ENCODE peak calls at places on chromosome 9, in eight cellular contexts. One of them, this sample, is unnamed.

GRCh38 chr9:116218399-116218798 is 64.8 kb downstream of the PAPPA start:
- DNase-seq in stimulated activated CD8-positive, alpha-beta memory T cell treated with anti-CD3 and anti-CD28 coated beads, Interleukin-4, amount 100 ng/mL, for 48 hours: no peak
- DNase-seq in retina: no peak
- DNase-seq in right atrium auricular region: no peak
- DNase-seq in hypothalamus: no peak
- DNase-seq in uterus: no peak
- DNase-seq in stimulated activated CD4-positive, alpha-beta T cell treated with anti-CD3 and anti-CD28 coated beads, Interleukin-4, amount 100 ng/mL, for 1 hour: no peak
- DNase-seq in adrenal gland: no peak
- DNase-seq in this sample: no peak

GRCh38 chr9:11928871-11929321 is 764.3 kb upstream of the TYRP1 start:
- DNase-seq in adrenal gland: no peak
- DNase-seq in uterus: no peak
- DNase-seq in hypothalamus: no peak
- DNase-seq in right atrium auricular region: no peak
- DNase-seq in retina: no peak
- DNase-seq in stimulated activated CD4-positive, alpha-beta T cell treated with anti-CD3 and anti-CD28 coated beads, Interleukin-4, amount 100 ng/mL, for 1 hour: no peak
- DNase-seq in stimulated activated CD8-positive, alpha-beta memory T cell treated with anti-CD3 and anti-CD28 coated beads, Interleukin-4, amount 100 ng/mL, for 48 hours: no peak
- DNase-seq in this sample: no peak

GRCh38 chr9:132193227-132194110 is 31.6 kb downstream of the NTNG2 start:
- DNase-seq in right atrium auricular region: no peak
- DNase-seq in stimulated activated CD4-positive, alpha-beta T cell treated with anti-CD3 and anti-CD28 coated beads, Interleukin-4, amount 100 ng/mL, for 1 hour: no peak
- DNase-seq in hypothalamus: no peak
- DNase-seq in retina: no peak
- DNase-seq in uterus: no peak
- DNase-seq in adrenal gland: no peak
- DNase-seq in stimulated activated CD8-positive, alpha-beta memory T cell treated with anti-CD3 and anti-CD28 coated beads, Interleukin-4, amount 100 ng/mL, for 48 hours: no peak
- DNase-seq in this sample: no peak

GRCh38 chr9:12719431-12719830 is 26.2 kb downstream of the TYRP1 start:
- DNase-seq in uterus: no peak
- DNase-seq in right atrium auricular region: no peak
- DNase-seq in retina: no peak
- DNase-seq in hypothalamus: no peak
- DNase-seq in stimulated activated CD4-positive, alpha-beta T cell treated with anti-CD3 and anti-CD28 coated beads, Interleukin-4, amount 100 ng/mL, for 1 hour: no peak
- DNase-seq in stimulated activated CD8-positive, alpha-beta memory T cell treated with anti-CD3 and anti-CD28 coated beads, Interleukin-4, amount 100 ng/mL, for 48 hours: no peak
- DNase-seq in adrenal gland: no peak
- DNase-seq in this sample: no peak

GRCh38 chr9:129612123-129612522 is 8.8 kb downstream of the C9orf50 start:
- DNase-seq in adrenal gland: no peak
- DNase-seq in hypothalamus: no peak
- DNase-seq in retina: no peak
- DNase-seq in stimulated activated CD4-positive, alpha-beta T cell treated with anti-CD3 and anti-CD28 coated beads, Interleukin-4, amount 100 ng/mL, for 1 hour: no peak
- DNase-seq in stimulated activated CD8-positive, alpha-beta memory T cell treated with anti-CD3 and anti-CD28 coated beads, Interleukin-4, amount 100 ng/mL, for 48 hours: no peak
- DNase-seq in uterus: no peak
- DNase-seq in right atrium auricular region: no peak
- DNase-seq in this sample: no peak

GRCh38 chr9:98201102-98201501 is 8.7 kb upstream of the CORO2A start:
- DNase-seq in stimulated activated CD4-positive, alpha-beta T cell treated with anti-CD3 and anti-CD28 coated beads, Interleukin-4, amount 100 ng/mL, for 1 hour: no peak
- DNase-seq in stimulated activated CD8-positive, alpha-beta memory T cell treated with anti-CD3 and anti-CD28 coated beads, Interleukin-4, amount 100 ng/mL, for 48 hours: no peak
- DNase-seq in uterus: no peak
- DNase-seq in retina: no peak
- DNase-seq in right atrium auricular region: no peak
- DNase-seq in hypothalamus: no peak
- DNase-seq in adrenal gland: no peak
- DNase-seq in this sample: no peak

GRCh38 chr9:10127867-10128266 is 484.9 kb downstream of the PTPRD start:
- DNase-seq in stimulated activated CD4-positive, alpha-beta T cell treated with anti-CD3 and anti-CD28 coated beads, Interleukin-4, amount 100 ng/mL, for 1 hour: no peak
- DNase-seq in retina: no peak
- DNase-seq in right atrium auricular region: no peak
- DNase-seq in hypothalamus: no peak
- DNase-seq in uterus: no peak
- DNase-seq in stimulated activated CD8-positive, alpha-beta memory T cell treated with anti-CD3 and anti-CD28 coated beads, Interleukin-4, amount 100 ng/mL, for 48 hours: no peak
- DNase-seq in adrenal gland: no peak
- DNase-seq in this sample: no peak

GRCh38 chr9:120383999-120384924 is 195.7 kb downstream of the CDK5RAP2 start:
- DNase-seq in adrenal gland: peak; percentile 37
- DNase-seq in stimulated activated CD8-positive, alpha-beta memory T cell treated with anti-CD3 and anti-CD28 coated beads, Interleukin-4, amount 100 ng/mL, for 48 hours: no peak
- DNase-seq in right atrium auricular region: no peak
- DNase-seq in uterus: no peak
- DNase-seq in retina: peak; percentile 21
- DNase-seq in hypothalamus: no peak
- DNase-seq in stimulated activated CD4-positive, alpha-beta T cell treated with anti-CD3 and anti-CD28 coated beads, Interleukin-4, amount 100 ng/mL, for 1 hour: no peak
- DNase-seq in this sample: no peak

GRCh38 chr9:113580041-113580953 is 116.8 kb downstream of the RGS3 start:
- DNase-seq in hypothalamus: peak; percentile 37
- DNase-seq in retina: no peak
- DNase-seq in uterus: peak; percentile 34
- DNase-seq in right atrium auricular region: peak; percentile 84
- DNase-seq in adrenal gland: peak; percentile 65
- DNase-seq in stimulated activated CD4-positive, alpha-beta T cell treated with anti-CD3 and anti-CD28 coated beads, Interleukin-4, amount 100 ng/mL, for 1 hour: peak; percentile 75
- DNase-seq in stimulated activated CD8-positive, alpha-beta memory T cell treated with anti-CD3 and anti-CD28 coated beads, Interleukin-4, amount 100 ng/mL, for 48 hours: peak; percentile 83
- DNase-seq in this sample: peak; percentile 54

GRCh38 chr9:137786511-137786920 is 91.1 kb upstream of the CACNA1B start:
- DNase-seq in retina: no peak
- DNase-seq in stimulated activated CD8-positive, alpha-beta memory T cell treated with anti-CD3 and anti-CD28 coated beads, Interleukin-4, amount 100 ng/mL, for 48 hours: no peak
- DNase-seq in uterus: no peak
- DNase-seq in stimulated activated CD4-positive, alpha-beta T cell treated with anti-CD3 and anti-CD28 coated beads, Interleukin-4, amount 100 ng/mL, for 1 hour: no peak
- DNase-seq in right atrium auricular region: no peak
- DNase-seq in adrenal gland: no peak
- DNase-seq in hypothalamus: no peak
- DNase-seq in this sample: no peak

GRCh38 chr9:119216891-119217290 is 152.3 kb downstream of the BRINP1 start:
- DNase-seq in stimulated activated CD8-positive, alpha-beta memory T cell treated with anti-CD3 and anti-CD28 coated beads, Interleukin-4, amount 100 ng/mL, for 48 hours: no peak
- DNase-seq in retina: peak; percentile 57
- DNase-seq in hypothalamus: peak; percentile 18
- DNase-seq in adrenal gland: peak; percentile 26
- DNase-seq in right atrium auricular region: peak; percentile 62
- DNase-seq in stimulated activated CD4-positive, alpha-beta T cell treated with anti-CD3 and anti-CD28 coated beads, Interleukin-4, amount 100 ng/mL, for 1 hour: no peak
- DNase-seq in uterus: no peak
- DNase-seq in this sample: peak; percentile 18

GRCh38 chr9:88502552-88503034 is 32.4 kb upstream of the NXNL2 start:
- DNase-seq in right atrium auricular region: no peak
- DNase-seq in hypothalamus: no peak
- DNase-seq in adrenal gland: no peak
- DNase-seq in stimulated activated CD8-positive, alpha-beta memory T cell treated with anti-CD3 and anti-CD28 coated beads, Interleukin-4, amount 100 ng/mL, for 48 hours: no peak
- DNase-seq in retina: no peak
- DNase-seq in uterus: no peak
- DNase-seq in stimulated activated CD4-positive, alpha-beta T cell treated with anti-CD3 and anti-CD28 coated beads, Interleukin-4, amount 100 ng/mL, for 1 hour: no peak
- DNase-seq in this sample: no peak

GRCh38 chr9:11319477-11320060 is 706.8 kb upstream of the PTPRD start:
- DNase-seq in uterus: no peak
- DNase-seq in adrenal gland: no peak
- DNase-seq in retina: peak; percentile 56
- DNase-seq in right atrium auricular region: no peak
- DNase-seq in stimulated activated CD4-positive, alpha-beta T cell treated with anti-CD3 and anti-CD28 coated beads, Interleukin-4, amount 100 ng/mL, for 1 hour: no peak
- DNase-seq in stimulated activated CD8-positive, alpha-beta memory T cell treated with anti-CD3 and anti-CD28 coated beads, Interleukin-4, amount 100 ng/mL, for 48 hours: no peak
- DNase-seq in hypothalamus: peak; percentile 13
- DNase-seq in this sample: no peak

GRCh38 chr9:101995231-101995630 is 256.8 kb upstream of the GRIN3A start:
- DNase-seq in retina: no peak
- DNase-seq in right atrium auricular region: no peak
- DNase-seq in stimulated activated CD4-positive, alpha-beta T cell treated with anti-CD3 and anti-CD28 coated beads, Interleukin-4, amount 100 ng/mL, for 1 hour: no peak
- DNase-seq in uterus: no peak
- DNase-seq in stimulated activated CD8-positive, alpha-beta memory T cell treated with anti-CD3 and anti-CD28 coated beads, Interleukin-4, amount 100 ng/mL, for 48 hours: no peak
- DNase-seq in hypothalamus: no peak
- DNase-seq in adrenal gland: no peak
- DNase-seq in this sample: no peak

GRCh38 chr9:89576404-89576824 is 28.4 kb upstream of the GADD45G start:
- DNase-seq in stimulated activated CD8-positive, alpha-beta memory T cell treated with anti-CD3 and anti-CD28 coated beads, Interleukin-4, amount 100 ng/mL, for 48 hours: no peak
- DNase-seq in adrenal gland: peak; percentile 21
- DNase-seq in retina: peak; percentile 30
- DNase-seq in hypothalamus: no peak
- DNase-seq in right atrium auricular region: peak; percentile 21
- DNase-seq in stimulated activated CD4-positive, alpha-beta T cell treated with anti-CD3 and anti-CD28 coated beads, Interleukin-4, amount 100 ng/mL, for 1 hour: no peak
- DNase-seq in uterus: no peak
- DNase-seq in this sample: no peak

GRCh38 chr9:137368431-137369110 is 54.4 kb downstream of the EXD3 start:
- DNase-seq in stimulated activated CD8-positive, alpha-beta memory T cell treated with anti-CD3 and anti-CD28 coated beads, Interleukin-4, amount 100 ng/mL, for 48 hours: no peak
- DNase-seq in right atrium auricular region: no peak
- DNase-seq in uterus: no peak
- DNase-seq in adrenal gland: no peak
- DNase-seq in retina: peak; percentile 67
- DNase-seq in hypothalamus: no peak
- DNase-seq in stimulated activated CD4-positive, alpha-beta T cell treated with anti-CD3 and anti-CD28 coated beads, Interleukin-4, amount 100 ng/mL, for 1 hour: no peak
- DNase-seq in this sample: no peak

GRCh38 chr9:114301798-114302565 is 20.9 kb upstream of the ORM1 start:
- DNase-seq in uterus: peak; percentile 8
- DNase-seq in adrenal gland: no peak
- DNase-seq in stimulated activated CD4-positive, alpha-beta T cell treated with anti-CD3 and anti-CD28 coated beads, Interleukin-4, amount 100 ng/mL, for 1 hour: no peak
- DNase-seq in retina: no peak
- DNase-seq in hypothalamus: no peak
- DNase-seq in right atrium auricular region: no peak
- DNase-seq in stimulated activated CD8-positive, alpha-beta memory T cell treated with anti-CD3 and anti-CD28 coated beads, Interleukin-4, amount 100 ng/mL, for 48 hours: peak; percentile 10
- DNase-seq in this sample: no peak

GRCh38 chr9:136695955-136696354 is 8.7 kb upstream of the AGPAT2 start:
- DNase-seq in uterus: no peak
- DNase-seq in stimulated activated CD4-positive, alpha-beta T cell treated with anti-CD3 and anti-CD28 coated beads, Interleukin-4, amount 100 ng/mL, for 1 hour: no peak
- DNase-seq in retina: no peak
- DNase-seq in right atrium auricular region: no peak
- DNase-seq in adrenal gland: no peak
- DNase-seq in stimulated activated CD8-positive, alpha-beta memory T cell treated with anti-CD3 and anti-CD28 coated beads, Interleukin-4, amount 100 ng/mL, for 48 hours: no peak
- DNase-seq in hypothalamus: no peak
- DNase-seq in this sample: no peak

GRCh38 chr9:17462869-17463464 is 115.9 kb upstream of the SH3GL2 start:
- DNase-seq in stimulated activated CD4-positive, alpha-beta T cell treated with anti-CD3 and anti-CD28 coated beads, Interleukin-4, amount 100 ng/mL, for 1 hour: no peak
- DNase-seq in hypothalamus: no peak
- DNase-seq in adrenal gland: peak; percentile 58
- DNase-seq in stimulated activated CD8-positive, alpha-beta memory T cell treated with anti-CD3 and anti-CD28 coated beads, Interleukin-4, amount 100 ng/mL, for 48 hours: peak; percentile 32
- DNase-seq in uterus: peak; percentile 34
- DNase-seq in right atrium auricular region: no peak
- DNase-seq in retina: peak; percentile 11
- DNase-seq in this sample: no peak

GRCh38 chr9:135905380-135906282 is 1.7 kb downstream of the CAMSAP1 start:
- DNase-seq in right atrium auricular region: no peak
- DNase-seq in uterus: no peak
- DNase-seq in stimulated activated CD4-positive, alpha-beta T cell treated with anti-CD3 and anti-CD28 coated beads, Interleukin-4, amount 100 ng/mL, for 1 hour: peak; percentile 80
- DNase-seq in hypothalamus: no peak
- DNase-seq in retina: peak; percentile 26
- DNase-seq in stimulated activated CD8-positive, alpha-beta memory T cell treated with anti-CD3 and anti-CD28 coated beads, Interleukin-4, amount 100 ng/mL, for 48 hours: peak; percentile 77
- DNase-seq in adrenal gland: peak; percentile 66
- DNase-seq in this sample: no peak

GRCh38 chr9:129182625-129183494 is 4.8 kb upstream of the IER5L start:
- DNase-seq in stimulated activated CD4-positive, alpha-beta T cell treated with anti-CD3 and anti-CD28 coated beads, Interleukin-4, amount 100 ng/mL, for 1 hour: no peak
- DNase-seq in uterus: no peak
- DNase-seq in retina: no peak
- DNase-seq in hypothalamus: no peak
- DNase-seq in stimulated activated CD8-positive, alpha-beta memory T cell treated with anti-CD3 and anti-CD28 coated beads, Interleukin-4, amount 100 ng/mL, for 48 hours: no peak
- DNase-seq in right atrium auricular region: no peak
- DNase-seq in adrenal gland: peak; percentile 85
- DNase-seq in this sample: no peak

GRCh38 chr9:36739538-36740116 is 166.9 kb downstream of the MELK start:
- DNase-seq in uterus: no peak
- DNase-seq in stimulated activated CD8-positive, alpha-beta memory T cell treated with anti-CD3 and anti-CD28 coated beads, Interleukin-4, amount 100 ng/mL, for 48 hours: no peak
- DNase-seq in hypothalamus: no peak
- DNase-seq in stimulated activated CD4-positive, alpha-beta T cell treated with anti-CD3 and anti-CD28 coated beads, Interleukin-4, amount 100 ng/mL, for 1 hour: no peak
- DNase-seq in adrenal gland: no peak
- DNase-seq in retina: peak; percentile 65
- DNase-seq in right atrium auricular region: no peak
- DNase-seq in this sample: no peak

GRCh38 chr9:128917151-128917849 is 3.5 kb upstream of the PHYHD1 start:
- DNase-seq in adrenal gland: peak; percentile 89
- DNase-seq in hypothalamus: peak; percentile 73
- DNase-seq in stimulated activated CD4-positive, alpha-beta T cell treated with anti-CD3 and anti-CD28 coated beads, Interleukin-4, amount 100 ng/mL, for 1 hour: no peak
- DNase-seq in uterus: peak; percentile 86
- DNase-seq in stimulated activated CD8-positive, alpha-beta memory T cell treated with anti-CD3 and anti-CD28 coated beads, Interleukin-4, amount 100 ng/mL, for 48 hours: no peak
- DNase-seq in retina: no peak
- DNase-seq in right atrium auricular region: peak; percentile 88
- DNase-seq in this sample: no peak

GRCh38 chr9:37449877-37450632 is 15.2 kb downstream of the ZBTB5 start:
- DNase-seq in adrenal gland: no peak
- DNase-seq in hypothalamus: peak; percentile 39
- DNase-seq in stimulated activated CD8-positive, alpha-beta memory T cell treated with anti-CD3 and anti-CD28 coated beads, Interleukin-4, amount 100 ng/mL, for 48 hours: no peak
- DNase-seq in retina: peak; percentile 45
- DNase-seq in stimulated activated CD4-positive, alpha-beta T cell treated with anti-CD3 and anti-CD28 coated beads, Interleukin-4, amount 100 ng/mL, for 1 hour: no peak
- DNase-seq in uterus: no peak
- DNase-seq in right atrium auricular region: no peak
- DNase-seq in this sample: peak; percentile 46